ENCODE peak calls at places on chromosome 7, in five cellular contexts. R, K, B, V and U are unnamed samples.

GRCh38 chr7:146961617-146962016 is 845.0 kb downstream of the CNTNAP2 start:
- DNase-seq in R (no peak), K (no peak), B (no peak), V (no peak), U (peak; percentile 17)

GRCh38 chr7:105617280-105618015 is 36.2 kb upstream of the EFCAB10 start:
- DNase-seq in R (no peak), K (no peak), B (no peak), V (no peak), U (no peak)

GRCh38 chr7:30206466-30206865 is 71.7 kb downstream of the MTURN start:
- DNase-seq in R (peak; percentile 38), K (no peak), B (no peak), V (no peak), U (no peak)

GRCh38 chr7:2232766-2233520 is at the start of gene MAD1L1:
- DNase-seq in R (peak; percentile 96), K (peak; percentile 85), B (peak; percentile 93), V (peak; percentile 92), U (peak; percentile 47)

GRCh38 chr7:69677905-69678793 is 79.9 kb downstream of the AUTS2 start:
- DNase-seq in R (no peak), K (no peak), B (no peak), V (no peak), U (no peak)

GRCh38 chr7:43039346-43039745 is 73.1 kb upstream of the HECW1 start:
- DNase-seq in R (no peak), K (no peak), B (no peak), V (no peak), U (no peak)

GRCh38 chr7:116543664-116544063 is 18.8 kb downstream of the CAV1 start:
- DNase-seq in R (no peak), K (no peak), B (no peak), V (no peak), U (no peak)

GRCh38 chr7:155971180-155971770 is 159.0 kb upstream of the SHH start:
- DNase-seq in R (no peak), K (no peak), B (no peak), V (no peak), U (no peak)

GRCh38 chr7:26083113-26083512 is 68.9 kb upstream of the NFE2L3 start:
- DNase-seq in R (peak; percentile 55), K (no peak), B (no peak), V (no peak), U (no peak)

GRCh38 chr7:3095046-3095445 is 51.4 kb upstream of the CARD11 start:
- DNase-seq in R (no peak), K (no peak), B (no peak), V (peak; percentile 71), U (no peak)

GRCh38 chr7:134954197-134955082 is 31.9 kb upstream of the AGBL3 start:
- DNase-seq in R (peak; percentile 43), K (no peak), B (no peak), V (no peak), U (no peak)

GRCh38 chr7:107125475-107125874 is 43.3 kb upstream of the HBP1 start:
- DNase-seq in R (no peak), K (no peak), B (no peak), V (no peak), U (no peak)

GRCh38 chr7:124276005-124276606 is 243.2 kb upstream of the TMEM229A start:
- DNase-seq in R (peak; percentile 61), K (no peak), B (no peak), V (no peak), U (no peak)
- TF ChIP-seq CTCF in R (peak; percentile 71), K (no peak), B (no peak), V (peak; percentile 34), U (no peak)

GRCh38 chr7:56495165-56495564 is 378.9 kb upstream of the NUPR2 start:
- DNase-seq in R (no peak), K (no peak), B (no peak), V (no peak), U (no peak)

GRCh38 chr7:56493704-56494450 is 377.7 kb upstream of the NUPR2 start:
- DNase-seq in R (no peak), K (no peak), B (no peak), V (no peak), U (no peak)

GRCh38 chr7:56491636-56492425 is 375.6 kb upstream of the NUPR2 start:
- DNase-seq in R (no peak), K (no peak), B (no peak), V (no peak), U (no peak)

DNA sequence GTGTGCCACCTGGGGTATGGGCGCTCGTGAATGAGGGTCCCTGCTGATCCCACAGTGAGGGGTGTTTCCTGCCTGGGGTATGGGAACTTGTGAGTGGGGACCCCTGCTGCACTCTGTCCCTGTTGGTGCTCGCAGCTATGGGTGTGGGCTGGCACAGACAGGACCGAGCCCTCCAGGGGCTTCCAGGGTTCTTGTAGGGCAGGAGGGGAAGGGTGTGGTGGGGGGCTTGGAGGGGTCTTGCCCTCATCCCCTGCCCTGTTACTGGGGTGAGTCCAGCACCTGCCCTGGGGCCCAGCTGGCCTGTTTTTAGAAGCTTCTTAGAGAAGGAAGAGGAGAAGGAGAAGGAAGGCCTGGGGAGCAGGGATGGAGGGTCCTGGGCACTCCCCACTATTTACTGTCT is 377.0 kb upstream of the NUPR2 start:
- DNase-seq in R (no peak), K (no peak), B (no peak), V (no peak), U (no peak)
- H3K9me3 ChIP-seq in R (peaks cover 8% of the 10 kb centered on the region), K (no peaks in the 10 kb centered on the region), B (no peaks in the 10 kb centered on the region), V (peaks cover 32% of the 10 kb centered on the region), U (peaks cover 7% of the 10 kb centered on the region)

DNA sequence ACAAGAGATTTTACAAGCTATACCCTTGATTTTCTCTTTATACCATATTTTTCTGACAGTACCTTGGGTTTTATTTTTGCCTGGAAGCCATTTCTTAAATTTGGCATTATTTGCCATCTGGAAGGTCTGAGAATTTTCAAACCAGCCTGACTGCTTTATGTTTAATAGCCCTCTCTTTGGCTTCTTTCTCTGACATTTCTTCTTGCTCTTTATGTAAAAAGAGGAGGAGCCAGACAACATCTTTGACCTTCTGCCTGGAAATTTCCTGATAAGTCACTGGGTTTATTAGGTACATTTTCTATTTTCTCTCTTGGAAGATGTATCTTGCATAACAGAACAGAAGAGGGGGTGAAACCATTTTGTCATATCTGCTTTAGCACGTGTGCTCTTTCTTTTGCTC is 79.6 kb downstream of the LANCL2 start:
- DNase-seq in R (no peak), K (no peak), B (no peak), V (no peak), U (no peak)
- TF ChIP-seq CTCF in R (no peak), K (no peak), B (no peak), V (no peak), U (no peak)

GRCh38 chr7:71868797-71869196 is 543.3 kb downstream of the CALN1 start:
- DNase-seq in R (no peak), K (no peak), B (no peak), V (no peak), U (no peak)

GRCh38 chr7:71867626-71868025 is 544.5 kb downstream of the CALN1 start:
- DNase-seq in R (no peak), K (no peak), B (no peak), V (no peak), U (no peak)

DNA sequence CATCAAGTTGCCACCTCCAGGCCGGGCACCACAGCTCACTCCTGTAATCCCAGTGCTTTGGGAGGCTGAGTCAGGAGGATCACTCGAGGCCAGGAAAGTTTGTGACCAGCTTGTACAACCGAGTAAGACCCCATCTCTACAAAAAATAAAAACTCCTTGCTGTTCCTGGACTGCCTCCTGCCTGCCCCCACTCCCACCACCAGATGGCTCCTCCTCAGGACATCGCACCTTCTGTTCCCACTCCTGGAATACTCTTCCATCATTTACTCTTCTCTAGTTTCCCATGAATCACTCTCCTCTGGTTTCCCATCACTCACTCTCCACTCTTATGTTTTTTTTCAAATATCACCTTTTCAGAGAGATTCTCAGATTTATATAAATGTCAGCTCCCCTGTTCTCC is 540.7 kb downstream of the CALN1 start:
- DNase-seq in R (peak; percentile 7), K (no peak), B (no peak), V (no peak), U (no peak)
- H3K9me3 ChIP-seq in R (no peaks in the 10 kb centered on the region), K (no peaks in the 10 kb centered on the region), B (no peaks in the 10 kb centered on the region), V (peaks cover 4% of the 10 kb centered on the region), U (no peaks in the 10 kb centered on the region)

DNA sequence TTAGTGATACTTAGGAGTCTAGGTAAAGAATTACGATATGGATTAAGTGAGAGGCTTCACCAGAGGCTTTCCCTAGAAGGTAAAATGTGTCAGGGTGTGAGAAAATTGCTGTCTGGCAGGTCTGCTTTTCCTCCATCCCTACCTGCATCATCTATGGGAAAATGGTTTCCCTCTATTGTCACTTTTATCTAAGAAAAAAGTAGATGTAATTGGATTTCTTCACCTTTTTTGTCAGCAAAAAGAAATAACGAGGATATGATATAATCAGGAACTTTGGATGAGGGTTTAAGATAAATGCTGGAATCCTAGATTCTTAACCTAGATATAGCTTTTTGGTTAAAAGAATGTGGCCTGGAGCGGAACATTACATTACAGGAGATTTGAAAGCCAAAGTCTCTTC is 146.1 kb downstream of the MAGI2 start:
- DNase-seq in R (no peak), K (no peak), B (no peak), V (no peak), U (no peak)
- TF ChIP-seq CTCF in R (no peak), K (no peak), B (no peak), V (no peak), U (no peak)

GRCh38 chr7:50397320-50397970 is 52.7 kb downstream of the FIGNL1 start:
- DNase-seq in R (no peak), K (no peak), B (no peak), V (no peak), U (no peak)

GRCh38 chr7:50399635-50400034 is 50.5 kb downstream of the FIGNL1 start:
- DNase-seq in R (no peak), K (no peak), B (no peak), V (no peak), U (no peak)

GRCh38 chr7:50400114-50400513 is 50.0 kb downstream of the FIGNL1 start:
- DNase-seq in R (no peak), K (no peak), B (no peak), V (no peak), U (no peak)

GRCh38 chr7:50397971-50398324 is 52.2 kb downstream of the FIGNL1 start:
- DNase-seq in R (no peak), K (no peak), B (no peak), V (no peak), U (no peak)

DNA sequence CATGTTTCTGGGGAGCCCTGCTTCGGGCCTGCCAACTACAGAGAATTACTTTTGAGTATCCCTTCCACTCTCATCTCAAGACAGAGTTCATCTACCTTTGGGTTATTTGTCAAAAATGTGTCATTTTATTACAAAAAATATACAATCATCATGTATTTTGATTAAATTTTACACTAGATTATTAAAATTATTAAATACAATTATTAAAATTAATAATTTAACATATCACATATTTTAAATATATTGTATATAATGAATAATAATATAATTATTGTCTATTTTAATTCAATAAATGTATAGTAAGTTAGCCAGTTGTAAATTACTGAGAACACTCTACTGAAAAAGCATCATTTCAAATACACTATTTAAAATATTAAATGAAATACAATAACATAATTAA is 50.9 kb downstream of the FIGNL1 start:
- DNase-seq in R (no peak), K (no peak), B (no peak), V (no peak), U (no peak)
- H3K9me3 ChIP-seq in R (no peaks in the 10 kb centered on the region), K (no peaks in the 10 kb centered on the region), B (no peaks in the 10 kb centered on the region), V (no peaks in the 10 kb centered on the region), U (no peaks in the 10 kb centered on the region)